ENCODE peak calls at places on chromosome 1, in five cellular contexts. Y, X, R, G and E are unnamed samples.

GRCh38 chr1:91397605-91398004 is 7.0 kb downstream of the HFM1 start:
- DNase-seq in Y (no peak), X (no peak), R (no peak), G (no peak), E (peak; percentile 13)

GRCh38 chr1:94636625-94637024 is 95.1 kb upstream of the F3 start:
- DNase-seq in Y (no peak), X (no peak), R (no peak), G (no peak), E (peak; percentile 77)

GRCh38 chr1:151934048-151934493 is 24.8 kb upstream of the THEM4 start:
- DNase-seq in Y (peak; percentile 19), X (peak; percentile 53), R (peak; percentile 58), G (peak; percentile 89), E (peak; percentile 82)

GRCh38 chr1:117671781-117672501 is 66.1 kb downstream of the TENT5C start:
- DNase-seq in Y (no peak), X (no peak), R (peak; percentile 77), G (peak; percentile 68), E (peak; percentile 56)

GRCh38 chr1:177629526-177629925 is 340.3 kb downstream of the SEC16B start:
- DNase-seq in Y (no peak), X (no peak), R (no peak), G (no peak), E (no peak)

GRCh38 chr1:108686609-108687313 is 5.3 kb upstream of the PRPF38B start:
- DNase-seq in Y (no peak), X (no peak), R (no peak), G (no peak), E (no peak)

GRCh38 chr1:66013371-66013770 is 220.7 kb downstream of the PDE4B start:
- DNase-seq in Y (no peak), X (no peak), R (no peak), G (no peak), E (no peak)

GRCh38 chr1:97093742-97094141 is 372.2 kb downstream of the PTBP2 start:
- DNase-seq in Y (no peak), X (no peak), R (no peak), G (no peak), E (no peak)

GRCh38 chr1:205709059-205709398 is 28.7 kb upstream of the SLC45A3 start:
- DNase-seq in Y (no peak), X (no peak), R (no peak), G (no peak), E (no peak)

GRCh38 chr1:171185064-171185463 is at the start of gene FMO2:
- DNase-seq in Y (no peak), X (no peak), R (no peak), G (no peak), E (peak; percentile 1)

GRCh38 chr1:185634704-185635103 is 99.5 kb upstream of the HMCN1 start:
- DNase-seq in Y (no peak), X (no peak), R (no peak), G (no peak), E (peak; percentile 13)

GRCh38 chr1:160006312-160006940 is 25.4 kb downstream of the PIGM start:
- DNase-seq in Y (peak; percentile 37), X (peak; percentile 71), R (peak; percentile 88), G (peak; percentile 83), E (peak; percentile 83)